ENCODE peak calls at places on chromosome 1, in nine cellular contexts. M is BJ, B is Peyer's patch, A is foreskin fibroblast, H is adrenal gland, K is BE2C, I is ovary, U is mesendoderm, P is PC-3. N is an unnamed sample.

GRCh38 chr1:212341090-212341489 is 55.9 kb downstream of the PPP2R5A start:
- DNase-seq in U (no peak), K (no peak), A (no peak), I (no peak), H (no peak), P (no peak), M (no peak), B (no peak), N (no peak)

GRCh38 chr1:236982380-236982779 is 21.9 kb downstream of the MT1HL1 start:
- DNase-seq in A (no peak), B (no peak), U (no peak), K (no peak), H (no peak), I (no peak), M (no peak), P (no peak), N (no peak)

GRCh38 chr1:34419662-34420061 is 243.0 kb downstream of the C1orf94 start:
- DNase-seq in U (peak; percentile 87), K (no peak), H (no peak), M (no peak), P (no peak), A (no peak), B (no peak), I (no peak), N (no peak)

GRCh38 chr1:22263359-22263758 is 120.5 kb upstream of the WNT4 start:
- DNase-seq in P (no peak), I (no peak), B (no peak), K (no peak), M (no peak), A (no peak), U (no peak), H (no peak), N (no peak)

GRCh38 chr1:1090424-1091343 is 16.6 kb upstream of the RNF223 start:
- DNase-seq in U (no peak), I (peak; percentile 15), H (peak; percentile 13), K (no peak), B (no peak), P (no peak), M (no peak), A (no peak), N (peak; percentile 51)

GRCh38 chr1:4256351-4256750 is 356.3 kb upstream of the C1orf174 start:
- DNase-seq in U (no peak), I (no peak), M (no peak), A (no peak), P (no peak), K (no peak), B (no peak), H (no peak), N (no peak)

GRCh38 chr1:209335090-209335692 is 248.3 kb upstream of the CAMK1G start:
- DNase-seq in M (no peak), H (peak; percentile 57), A (no peak), U (peak; percentile 84), B (peak; percentile 45), K (peak; percentile 61), I (no peak), P (peak; percentile 61), N (no peak)

GRCh38 chr1:36476945-36477344 is 5.8 kb downstream of the CSF3R start:
- DNase-seq in A (no peak), P (no peak), U (no peak), I (no peak), B (no peak), K (no peak), H (no peak), M (no peak), N (no peak)

GRCh38 chr1:201941420-201942128 is 4.8 kb downstream of the LMOD1 start:
- DNase-seq in A (no peak), P (no peak), H (no peak), K (no peak), B (no peak), U (peak; percentile 96), I (no peak), M (no peak), N (no peak)

GRCh38 chr1:229716064-229716463 is 90.0 kb downstream of the URB2 start:
- DNase-seq in A (no peak), I (no peak), U (peak; percentile 93), P (peak; percentile 24), M (no peak), B (no peak), K (no peak), H (no peak), N (no peak)

GRCh38 chr1:110097507-110098221 is 14.6 kb upstream of the UBL4B start:
- DNase-seq in M (no peak), I (no peak), B (no peak), U (no peak), P (no peak), H (no peak), K (no peak), A (no peak), N (no peak)

GRCh38 chr1:27525296-27526271 is 35.6 kb upstream of the WASF2 start:
- DNase-seq in U (peak; percentile 78), M (no peak), A (peak; percentile 81), I (peak; percentile 82), K (no peak), B (peak; percentile 85), H (peak; percentile 75), P (no peak), N (peak; percentile 95)

GRCh38 chr1:63946866-63947491 is 173.2 kb downstream of the ROR1 start:
- DNase-seq in M (no peak), I (no peak), U (peak; percentile 50), B (no peak), A (no peak), K (no peak), H (no peak), P (peak; percentile 17), N (peak; percentile 70)

GRCh38 chr1:245010018-245010614 is 144.7 kb upstream of the KIF26B start:
- DNase-seq in B (no peak), K (no peak), M (no peak), A (no peak), H (no peak), P (no peak), I (no peak), U (no peak), N (no peak)

GRCh38 chr1:159122005-159122621 is 45.5 kb upstream of the AIM2 start:
- DNase-seq in A (peak; percentile 55), H (peak; percentile 22), B (no peak), M (no peak), U (no peak), P (peak; percentile 40), I (no peak), K (no peak), N (no peak)

GRCh38 chr1:3471356-3472087 is 17.1 kb downstream of the ARHGEF16 start:
- DNase-seq in K (peak; percentile 58), A (peak; percentile 41), H (peak; percentile 34), U (peak; percentile 95), M (no peak), B (no peak), I (peak; percentile 45), P (no peak), N (peak; percentile 80)

GRCh38 chr1:99886841-99887240 is 36.7 kb downstream of the AGL start:
- DNase-seq in P (peak; percentile 76), I (no peak), M (no peak), B (no peak), H (no peak), A (peak; percentile 25), U (no peak), K (no peak), N (no peak)

GRCh38 chr1:35656148-35656862 is 15.0 kb upstream of the PSMB2 start:
- DNase-seq in I (no peak), U (no peak), B (no peak), A (peak; percentile 61), M (no peak), H (no peak), K (no peak), P (peak; percentile 60), N (no peak)

GRCh38 chr1:32758795-32759430 is 56.3 kb upstream of the SYNC start:
- DNase-seq in H (no peak), U (peak; percentile 96), P (no peak), K (no peak), M (no peak), I (no peak), B (no peak), A (no peak), N (no peak)
- H3K4me3 ChIP-seq in H (no peak overlapping the region), U (no peak overlapping the region), P (peak overlapping the region; percentile 64), K (no peak overlapping the region), M (no peak overlapping the region), I (no peak overlapping the region), B (peak overlapping the region; percentile 26), A (no peak overlapping the region), N (no peak overlapping the region)

GRCh38 chr1:29906927-29907326 is 670.6 kb downstream of the PTPRU start:
- DNase-seq in K (no peak), U (no peak), B (no peak), M (no peak), A (no peak), P (no peak), I (no peak), H (no peak), N (no peak)
- H3K4me3 ChIP-seq in K (no peak overlapping the region), U (no peak overlapping the region), B (no peak overlapping the region), M (no peak overlapping the region), A (no peak overlapping the region), P (no peak overlapping the region), I (no peak overlapping the region), H (no peak overlapping the region), N (no peak overlapping the region)

GRCh38 chr1:8397511-8397910 is 79.6 kb downstream of the SLC45A1 start:
- DNase-seq in M (no peak), H (no peak), B (no peak), I (no peak), A (peak; percentile 71), P (peak; percentile 51), U (no peak), K (no peak), N (no peak)
- H3K4me3 ChIP-seq in M (no peak overlapping the region), H (no peak overlapping the region), B (no peak overlapping the region), I (no peak overlapping the region), A (peak overlapping the region; percentile 6), P (peak overlapping the region; percentile 5), U (no peak overlapping the region), K (no peak overlapping the region), N (no peak overlapping the region)

GRCh38 chr1:197391303-197392226 is 123.5 kb downstream of the CRB1 start:
- DNase-seq in M (no peak), A (no peak), I (no peak), K (no peak), P (no peak), H (no peak), B (no peak), U (peak; percentile 27), N (no peak)

GRCh38 chr1:197393105-197393504 is 125.1 kb downstream of the CRB1 start:
- DNase-seq in I (no peak), B (no peak), A (no peak), P (no peak), H (no peak), U (peak; percentile 25), M (no peak), K (no peak), N (no peak)

GRCh38 chr1:197395209-197395608 is 127.2 kb downstream of the CRB1 start:
- DNase-seq in K (no peak), B (no peak), P (no peak), H (no peak), U (no peak), I (no peak), A (no peak), M (no peak), N (no peak)

GRCh38 chr1:197392541-197392940 is 124.5 kb downstream of the CRB1 start:
- DNase-seq in H (no peak), A (no peak), B (no peak), U (no peak), M (peak; percentile 22), P (no peak), I (no peak), K (no peak), N (no peak)

DNA sequence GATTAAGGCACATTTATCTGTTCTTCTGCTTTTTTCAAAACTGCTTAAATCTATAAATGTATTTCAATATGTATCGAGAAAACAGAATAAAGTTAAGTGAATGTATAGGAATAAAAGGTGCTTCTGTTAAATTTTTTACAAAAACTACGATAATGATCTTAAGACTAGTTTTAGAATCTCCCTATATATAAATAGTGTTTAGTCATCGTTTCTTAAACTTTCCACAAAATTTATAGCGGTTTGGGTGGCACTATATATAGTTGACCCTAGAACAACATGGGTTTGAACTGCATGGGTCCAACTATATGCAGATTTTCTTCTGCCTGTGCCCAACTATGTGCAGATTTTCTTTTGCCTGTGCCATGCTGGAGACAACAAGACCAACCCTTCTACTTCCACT is 125.7 kb downstream of the CRB1 start:
- DNase-seq in B (no peak), I (no peak), K (no peak), U (no peak), A (no peak), H (no peak), M (no peak), P (no peak), N (no peak)
- H3K4me3 ChIP-seq in B (no peak overlapping the region), I (no peak overlapping the region), K (no peak overlapping the region), U (no peak overlapping the region), A (no peak overlapping the region), H (no peak overlapping the region), M (no peak overlapping the region), P (no peak overlapping the region), N (no peak overlapping the region)

N was measured in right cardiac atrium.